ENCODE peak calls at places on chromosomes 6 and 20, in six cellular contexts. R, D, Q, E, M and H are unnamed samples.

GRCh38 chr6:165637591-165637990 is 25.4 kb downstream of the PDE10A start:
- DNase-seq in M (no peak), E (no peak), D (no peak), Q (no peak), R (peak; percentile 80), H (no peak)

GRCh38 chr6:158808918-158809678 is 10.1 kb downstream of the EZR start:
- DNase-seq in R (no peak), D (peak; percentile 40), Q (no peak), M (no peak), E (no peak), H (no peak)

GRCh38 chr6:82248233-82248735 is 740 bp upstream of the IBTK start:
- DNase-seq in M (no peak), Q (peak; percentile 64), R (peak; percentile 41), D (peak; percentile 38), E (no peak), H (peak; percentile 21)

GRCh38 chr20:60905919-60906318 is 346.1 kb upstream of the CDH4 start:
- DNase-seq in D (no peak), R (no peak), M (no peak), E (no peak), Q (no peak), H (no peak)

GRCh38 chr6:11263185-11263817 is 30.8 kb upstream of the NEDD9 start:
- DNase-seq in D (peak; percentile 29), M (peak; percentile 52), E (peak; percentile 66), R (peak; percentile 91), Q (peak; percentile 73), H (peak; percentile 61)

GRCh38 chr6:12803486-12803885 is 86.9 kb downstream of the PHACTR1 start:
- DNase-seq in R (peak; percentile 49), D (no peak), Q (no peak), M (no peak), E (no peak), H (no peak)

GRCh38 chr6:132830236-132830799 is 15.9 kb downstream of the RPS12 start:
- DNase-seq in D (peak; percentile 81), Q (no peak), E (no peak), R (peak; percentile 66), M (no peak), H (no peak)

GRCh38 chr6:126176266-126176665 is 163.6 kb upstream of the CENPW start:
- DNase-seq in M (no peak), D (peak; percentile 19), Q (no peak), E (no peak), R (peak; percentile 50), H (no peak)

GRCh38 chr6:26389349-26389799 is 6.5 kb downstream of the BTN2A2 start:
- DNase-seq in M (no peak), E (no peak), R (peak; percentile 54), D (no peak), Q (no peak), H (no peak)

GRCh38 chr6:21769973-21770372 is 176.4 kb downstream of the SOX4 start:
- DNase-seq in R (no peak), Q (no peak), E (no peak), M (no peak), D (no peak), H (no peak)

GRCh38 chr6:30542404-30542725 is 13.9 kb downstream of the GNL1 start:
- DNase-seq in Q (no peak), R (no peak), D (no peak), M (no peak), E (no peak), H (no peak)

GRCh38 chr6:31068738-31069340 is 43.5 kb downstream of the C6orf15 start:
- DNase-seq in R (peak; percentile 85), D (peak; percentile 92), Q (peak; percentile 83), M (peak; percentile 70), E (peak; percentile 65), H (peak; percentile 77)

GRCh38 chr20:23161968-23162696 is 76.0 kb upstream of the CD93 start:
- DNase-seq in M (peak; percentile 76), R (peak; percentile 98), E (peak; percentile 73), Q (peak; percentile 94), D (no peak), H (peak; percentile 93)

GRCh38 chr6:138569970-138570715 is 70.8 kb upstream of the NHSL1 start:
- DNase-seq in R (no peak), Q (no peak), E (no peak), D (no peak), M (no peak), H (no peak)

GRCh38 chr6:147509900-147510299 is 1.4 kb downstream of the SAMD5 start:
- DNase-seq in R (no peak), E (no peak), D (peak; percentile 42), Q (no peak), M (no peak), H (peak; percentile 27)
- H3K4me3 ChIP-seq in R (no peak overlapping the region), E (no peak overlapping the region), D (no peak overlapping the region), Q (peak overlapping the region; percentile 69), M (peak overlapping the region; percentile 76), H (peak overlapping the region; percentile 61)

DNA sequence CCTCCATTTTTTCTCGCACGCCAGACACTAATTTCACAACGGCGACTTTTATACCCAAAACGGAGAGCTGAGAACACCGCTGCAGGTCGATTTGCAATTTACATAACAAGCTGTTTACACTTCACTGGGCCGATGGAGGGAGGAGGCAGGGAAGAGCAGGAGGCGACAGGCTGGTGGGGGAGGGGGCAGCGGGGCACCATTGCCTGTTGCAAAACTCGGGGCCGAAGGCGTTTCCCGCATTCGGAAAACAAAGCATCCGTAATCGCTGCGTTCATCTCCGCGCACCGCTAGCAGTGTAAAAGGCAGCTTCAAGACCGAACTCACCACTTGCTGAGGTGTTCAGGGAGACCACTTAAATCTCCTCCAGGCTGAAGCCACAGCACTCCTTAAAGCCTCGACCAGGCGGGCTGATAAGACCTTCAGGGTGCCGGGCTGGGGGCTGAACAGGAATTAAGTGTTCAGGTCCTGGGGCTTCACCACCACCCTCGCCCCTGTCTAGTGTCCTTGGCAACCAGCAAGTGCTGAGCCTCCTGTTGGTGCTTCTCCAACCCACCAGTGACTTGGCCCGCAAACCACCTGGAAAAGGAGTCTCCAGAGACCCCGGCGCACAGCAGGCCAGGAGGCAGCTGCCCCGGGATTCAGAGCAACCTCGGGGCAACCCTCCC is 2.0 kb upstream of the FOXC1 start:
- DNase-seq in M (no peak), R (no peak), E (no peak), Q (no peak), D (no peak), H (no peak)
- H3K4me3 ChIP-seq in M (peak overlapping the region; percentile 81), R (peak overlapping the region; percentile 2), E (no peak overlapping the region), Q (no peak overlapping the region), D (peak overlapping the region; percentile 42), H (no peak overlapping the region)

DNA sequence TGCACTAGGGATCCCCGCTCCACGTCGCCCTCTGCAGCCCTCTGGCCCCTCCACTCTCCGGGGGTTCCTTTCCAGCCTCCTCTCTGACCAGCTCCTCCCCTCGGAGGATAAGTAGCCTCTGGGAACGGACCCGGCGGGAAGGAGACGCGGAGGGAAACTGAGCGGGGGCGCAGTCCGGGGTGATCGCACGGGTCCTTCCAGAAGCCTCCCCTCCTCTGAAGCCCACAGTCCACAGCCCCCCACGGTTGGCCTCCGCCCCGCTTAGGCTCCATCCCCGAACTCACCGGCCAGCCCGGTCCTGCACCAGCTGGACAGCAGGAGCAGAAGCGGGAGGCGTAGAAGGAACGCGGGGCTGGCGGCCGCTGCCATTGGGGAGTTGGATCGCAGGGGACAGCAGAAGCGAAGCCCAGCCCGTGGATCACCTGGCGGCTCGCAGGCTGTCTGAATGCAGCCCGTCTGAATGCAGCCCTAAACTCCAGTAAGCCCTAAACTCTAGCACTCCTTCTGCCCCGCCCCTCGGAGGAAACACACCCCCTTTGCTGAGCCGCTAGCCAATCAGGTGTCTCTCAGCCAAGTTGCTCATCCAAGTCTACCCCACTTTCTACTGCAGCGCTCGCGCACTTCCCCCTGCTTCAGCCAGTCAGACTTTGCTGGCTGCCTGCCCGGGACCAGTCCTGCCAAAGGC is at the start of gene RAET1G:
- DNase-seq in E (peak; percentile 94), M (peak; percentile 66), Q (peak; percentile 90), R (peak; percentile 97), D (peak; percentile 92), H (peak; percentile 86)
- H3K4me3 ChIP-seq in E (peak within 1 kb of the TSS; percentile 47), M (peak within 1 kb of the TSS; percentile 54), Q (peak within 1 kb of the TSS; percentile 61), R (peak within 1 kb of the TSS; percentile 28), D (peak within 1 kb of the TSS; percentile 90), H (peak within 1 kb of the TSS; percentile 56)

GRCh38 chr6:116741571-116741970 is 23.9 kb downstream of the FAM162B start:
- DNase-seq in Q (no peak), D (no peak), M (no peak), E (no peak), R (no peak), H (no peak)
- H3K4me3 ChIP-seq in Q (no peak overlapping the region), D (no peak overlapping the region), M (no peak overlapping the region), E (no peak overlapping the region), R (no peak overlapping the region), H (no peak overlapping the region)

GRCh38 chr20:59571591-59572314 is 32.6 kb upstream of the PHACTR3 start:
- DNase-seq in M (peak; percentile 30), D (peak; percentile 85), E (peak; percentile 85), Q (peak; percentile 70), R (peak; percentile 69), H (peak; percentile 59)
- H3K4me3 ChIP-seq in M (peak overlapping the region; percentile 41), D (peak overlapping the region; percentile 78), E (peak overlapping the region; percentile 26), Q (peak overlapping the region; percentile 44), R (no peak overlapping the region), H (peak overlapping the region; percentile 48)